ENCODE peak calls at places on chromosomes 7 and 10, in six cellular contexts. U, Y, K, D, M and N are unnamed samples.

GRCh38 chr7:516606-517456 is 2.8 kb downstream of the PDGFA start:
- DNase-seq in K (peak; percentile 76), M (no peak), D (peak; percentile 77), U (peak; percentile 77), Y (peak; percentile 83), N (no peak)

GRCh38 chr10:125514206-125515162 is 168.5 kb downstream of the TEX36 start:
- DNase-seq in D (no peak), M (no peak), U (no peak), K (no peak), Y (no peak), N (no peak)

GRCh38 chr10:129719889-129720590 is 244.0 kb downstream of the EBF3 start:
- DNase-seq in U (no peak), M (no peak), K (no peak), Y (no peak), D (no peak), N (no peak)

GRCh38 chr7:27779873-27780272 is 39.9 kb downstream of the TAX1BP1 start:
- DNase-seq in M (no peak), D (no peak), Y (no peak), K (no peak), U (no peak), N (no peak)

GRCh38 chr7:90232440-90232839 is 12.5 kb upstream of the CFAP69 start:
- DNase-seq in Y (no peak), K (no peak), D (no peak), M (no peak), U (no peak), N (no peak)

GRCh38 chr7:27364344-27364758 is 121.7 kb downstream of the EVX1 start:
- DNase-seq in Y (no peak), K (peak; percentile 66), D (peak; percentile 94), M (no peak), U (no peak), N (no peak)

GRCh38 chr7:380724-381210 is 90.8 kb downstream of the FOXL3 start:
- DNase-seq in U (no peak), M (no peak), D (no peak), K (peak; percentile 41), Y (no peak), N (peak; percentile 39)

GRCh38 chr7:135282621-135283295 is 49.1 kb downstream of the STRA8 start:
- DNase-seq in D (peak; percentile 63), U (no peak), K (no peak), M (no peak), Y (no peak), N (no peak)

GRCh38 chr7:7219216-7219615 is 36.9 kb downstream of the C1GALT1 start:
- DNase-seq in K (no peak), M (no peak), U (no peak), D (peak; percentile 10), Y (no peak), N (no peak)

GRCh38 chr7:139613971-139614411 is 90.5 kb downstream of the CLEC2L start:
- DNase-seq in U (no peak), D (no peak), Y (no peak), M (no peak), K (no peak), N (no peak)

GRCh38 chr7:149532654-149533053 is 35.0 kb upstream of the ZNF746 start:
- DNase-seq in U (no peak), M (no peak), Y (no peak), D (no peak), K (no peak), N (no peak)

GRCh38 chr7:134856141-134856540 is 76.7 kb downstream of the CALD1 start:
- DNase-seq in K (no peak), Y (no peak), M (no peak), D (peak; percentile 65), U (no peak), N (no peak)

GRCh38 chr7:27210441-27211083 is 10.7 kb upstream of the HOXA13 start:
- DNase-seq in M (no peak), U (peak; percentile 88), Y (peak; percentile 48), K (peak; percentile 55), D (peak; percentile 45), N (peak; percentile 72)

GRCh38 chr7:5636446-5636835 is 145.0 kb downstream of the RNF216 start:
- DNase-seq in K (no peak), Y (no peak), U (no peak), M (no peak), D (peak; percentile 22), N (no peak)

GRCh38 chr10:77892761-77893160 is 33.8 kb downstream of the DLG5 start:
- DNase-seq in Y (no peak), D (no peak), U (no peak), M (no peak), K (no peak), N (no peak)

GRCh38 chr7:148408307-148408706 is 182.3 kb upstream of the C7orf33 start:
- DNase-seq in M (no peak), D (no peak), U (no peak), K (no peak), Y (no peak), N (no peak)

GRCh38 chr7:104207731-104208420 is at the start of gene ORC5:
- DNase-seq in D (peak; percentile 74), K (peak; percentile 85), U (peak; percentile 72), Y (peak; percentile 86), M (peak; percentile 46), N (peak; percentile 80)

GRCh38 chr7:21125297-21125696 is 302.6 kb upstream of the SP4 start:
- DNase-seq in D (no peak), U (no peak), M (no peak), K (no peak), Y (no peak), N (no peak)

GRCh38 chr10:62812672-62813439 is 3.3 kb downstream of the EGR2 start:
- DNase-seq in K (no peak), Y (no peak), D (no peak), M (no peak), U (no peak), N (no peak)